ENCODE peak calls at places on chromosomes 13 and 19, in four cellular contexts. I is PC-3, Q is BJ, G is SK-N-SH. C is an unnamed sample.

GRCh38 chr19:8571006-8571411 is 6.2 kb downstream of the MYO1F start:
- DNase-seq in I (peak; percentile 87), Q (no peak), G (no peak), C (no peak)

GRCh38 chr19:33201473-33201872 is 7.3 kb downstream of the LRP3 start:
- DNase-seq in I (no peak), Q (no peak), G (peak; percentile 19), C (no peak)

GRCh38 chr19:12864143-12864542 is 17.1 kb downstream of the DNASE2 start:
- DNase-seq in I (no peak), Q (no peak), G (no peak), C (no peak)

GRCh38 chr19:48607359-48607755 is 815 bp downstream of the SPACA4 start:
- DNase-seq in I (no peak), Q (no peak), G (no peak), C (no peak)

GRCh38 chr13:22451345-22451744 is 729.4 kb upstream of the SGCG start:
- DNase-seq in I (no peak), Q (no peak), G (no peak), C (no peak)

GRCh38 chr19:44903602-44904425 is 1.8 kb upstream of the APOE start:
- DNase-seq in I (peak; percentile 50), Q (no peak), G (peak; percentile 88), C (no peak)

GRCh38 chr13:22517544-22517943 is 663.2 kb upstream of the SGCG start:
- DNase-seq in I (no peak), Q (no peak), G (no peak), C (no peak)

GRCh38 chr13:85080726-85081125 is 718.5 kb downstream of the SLITRK6 start:
- DNase-seq in I (no peak), Q (no peak), G (peak; percentile 10), C (no peak)

GRCh38 chr13:99086869-99087129 is 108.9 kb upstream of the DOCK9 start:
- DNase-seq in I (no peak), Q (no peak), G (no peak), C (no peak)

GRCh38 chr13:30009411-30009810 is 159.0 kb upstream of the UBL3 start:
- DNase-seq in I (no peak), Q (no peak), G (no peak), C (no peak)

GRCh38 chr19:14786421-14786851 is 8.1 kb upstream of the ADGRE2 start:
- DNase-seq in I (peak; percentile 42), Q (no peak), G (peak; percentile 65), C (no peak)

DNA sequence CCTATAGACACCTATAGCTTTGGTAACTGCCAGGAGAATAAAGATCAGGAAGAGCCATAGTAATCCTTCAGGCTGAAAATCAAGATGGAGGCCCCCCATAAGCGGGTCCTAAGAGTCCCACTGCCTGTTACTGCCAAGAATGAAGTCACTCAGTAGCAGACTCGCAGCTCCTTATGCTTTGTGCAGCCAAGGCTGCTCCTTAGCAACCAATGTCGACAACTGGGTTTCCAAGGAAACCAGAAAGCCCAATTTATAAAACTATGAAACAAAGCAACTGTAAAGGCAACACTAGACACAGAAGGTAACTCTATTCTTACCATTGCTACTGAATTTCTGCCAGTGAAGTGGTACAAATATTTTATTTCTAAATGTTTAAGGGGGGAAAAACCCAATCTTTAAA is 56.5 kb downstream of the DCLK1 start:
- DNase-seq in I (no peak), Q (no peak), G (no peak), C (no peak)
- TF ChIP-seq CTCF in I (no peak), Q (no peak), G (no peak), C (no peak)

GRCh38 chr13:41304551-41304950 is 6.5 kb upstream of the NAA16 start:
- DNase-seq in I (no peak), Q (no peak), G (no peak), C (no peak)
- H3K4me3 ChIP-seq in I (no peak overlapping the region), Q (no peak overlapping the region), G (no peak overlapping the region), C (no peak overlapping the region)

GRCh38 chr19:34838248-34838647 is 65.2 kb upstream of the ZNF599 start:
- DNase-seq in I (peak; percentile 12), Q (no peak), G (peak; percentile 69), C (no peak)
- TF ChIP-seq CTCF in I (peak; percentile 32), Q (no peak), G (no peak), C (no peak)

GRCh38 chr13:27619711-27620376 is 485 bp downstream of the LNX2 start:
- DNase-seq in I (peak; percentile 29), Q (no peak), G (peak; percentile 70), C (no peak)
- H3K4me3 ChIP-seq in I (peak overlapping the region; percentile 94), Q (peak overlapping the region; percentile 87), G (peak overlapping the region; percentile 81), C (peak overlapping the region; percentile 53)

GRCh38 chr13:94535775-94536174 is 56.3 kb upstream of the DCT start:
- DNase-seq in I (no peak), Q (no peak), G (no peak), C (no peak)
- TF ChIP-seq CTCF in I (no peak), Q (no peak), G (no peak), C (no peak)

DNA sequence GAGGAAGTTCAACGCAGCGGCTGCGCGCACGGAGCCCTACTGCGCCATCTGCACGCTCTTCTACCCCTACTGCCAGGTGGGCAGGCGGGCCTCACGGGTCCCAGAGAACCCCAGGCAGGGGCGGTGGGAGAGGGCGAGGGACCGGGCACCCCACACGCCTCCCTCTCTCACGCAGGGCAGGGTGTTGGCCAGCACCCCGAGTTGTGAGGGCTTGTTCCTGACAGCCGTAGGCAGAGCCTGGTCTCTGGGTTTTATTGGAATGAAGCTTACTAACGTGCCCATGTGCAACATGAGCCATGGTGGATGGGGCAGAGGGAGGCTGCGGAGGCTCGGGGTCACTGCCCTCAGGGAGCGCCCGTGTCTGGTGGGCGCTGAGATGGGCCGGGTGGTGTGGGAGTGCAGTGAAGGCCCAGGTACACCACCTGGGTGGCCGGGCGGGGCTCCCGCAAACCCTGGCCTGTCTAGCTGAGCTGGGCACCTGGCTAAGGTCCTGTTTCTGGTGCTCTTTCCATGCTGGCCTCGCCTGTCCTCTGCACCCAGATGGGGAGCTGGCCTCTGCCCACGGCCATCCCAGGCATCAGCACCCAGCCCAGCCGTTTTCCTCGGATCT is 165.2 kb downstream of the KDM4B start:
- DNase-seq in I (no peak), Q (no peak), G (no peak), C (no peak)
- H3K4me3 ChIP-seq in I (no peak overlapping the region), Q (no peak overlapping the region), G (no peak overlapping the region), C (no peak overlapping the region)

DNA sequence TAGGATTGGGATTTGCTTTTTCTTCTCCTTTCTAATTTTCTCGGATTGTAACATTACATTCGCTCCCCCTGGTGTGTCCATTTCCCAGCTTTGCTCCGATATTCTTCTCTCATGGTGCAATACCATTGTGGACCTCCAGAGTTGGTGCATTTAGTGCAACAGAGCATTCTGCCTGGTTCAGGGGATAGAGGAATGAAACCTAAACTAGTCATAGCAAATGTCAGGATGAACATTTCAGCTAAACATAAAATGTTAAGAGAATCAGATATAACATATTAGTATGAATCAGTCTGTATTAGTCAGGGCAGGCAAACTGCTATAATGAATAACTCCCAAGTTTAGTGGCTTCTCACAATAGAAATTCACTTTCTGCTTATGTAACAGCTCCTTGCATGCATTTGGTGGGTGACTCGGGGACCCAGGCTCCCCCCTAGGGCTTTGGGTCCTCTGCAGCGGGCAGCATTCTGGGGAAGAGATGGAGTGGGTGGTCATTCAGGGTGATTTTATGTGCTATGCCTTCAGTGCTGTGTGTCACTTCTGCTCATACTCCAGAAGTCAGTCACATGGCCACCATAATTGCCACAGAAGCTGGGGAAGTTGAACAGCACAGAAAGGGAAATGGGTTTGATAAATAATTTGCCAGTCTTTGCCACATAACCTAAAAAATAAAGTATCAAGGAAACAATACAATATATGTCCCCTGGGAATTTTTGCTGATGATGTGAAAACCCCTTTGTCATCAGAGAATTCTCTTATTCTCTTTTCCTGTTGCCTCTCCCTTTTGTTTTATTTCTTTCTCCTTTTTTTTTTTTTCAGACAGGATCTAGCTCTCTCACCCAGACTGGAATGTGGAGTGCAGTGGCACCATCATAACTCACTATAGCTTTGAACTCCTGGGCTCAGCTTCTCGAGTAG is 111.0 kb downstream of the HSPH1 start:
- DNase-seq in I (peak; percentile 18), Q (no peak), G (peak; percentile 38), C (no peak)
- TF ChIP-seq CTCF in I (peak; percentile 36), Q (peak; percentile 36), G (peak; percentile 56), C (peak; percentile 53)

GRCh38 chr19:54804101-54804500 is 691 bp downstream of the KIR2DL4 start:
- DNase-seq in I (no peak), Q (no peak), G (no peak), C (no peak)
- H3K4me3 ChIP-seq in I (no peak overlapping the region), Q (no peak overlapping the region), G (no peak overlapping the region), C (no peak overlapping the region)

GRCh38 chr19:55212447-55212846 is 3.1 kb upstream of the PTPRH start:
- DNase-seq in I (peak; percentile 95), Q (no peak), G (no peak), C (no peak)
- TF ChIP-seq CTCF in I (peak; percentile 99), Q (peak; percentile 23), G (peak; percentile 25), C (no peak)

C was measured in AG09309.